ENCODE peak calls at places on chromosome 11, in four cellular contexts. Z, N, W and U are unnamed samples.
A peak's percentile ranks its signal among the peaks of the same experiment; 100 is the strongest.

GRCh38 chr11:10373340-10373739 is 68.5 kb downstream of the ADM start:
- DNase-seq in W (no peak), Z (no peak), N (no peak), U (peak; percentile 58)

GRCh38 chr11:80241766-80242165 is 800.9 kb upstream of the TENM4 start:
- DNase-seq in W (no peak), Z (no peak), N (no peak), U (peak; percentile 4)

GRCh38 chr11:12973529-12974181 is 35.5 kb upstream of the RASSF10 start:
- DNase-seq in N (peak; percentile 26), Z (no peak), W (no peak), U (peak; percentile 35)

GRCh38 chr11:132639986-132640385 is 892.3 kb downstream of the OPCML start:
- DNase-seq in N (no peak), Z (no peak), W (no peak), U (no peak)

GRCh38 chr11:27216268-27217149 is 146.5 kb downstream of the CCDC34 start:
- DNase-seq in W (no peak), N (no peak), Z (no peak), U (no peak)

GRCh38 chr11:121248496-121248895 is 44.1 kb upstream of the SC5D start:
- DNase-seq in N (no peak), W (no peak), Z (no peak), U (no peak)

GRCh38 chr11:97015327-97015726 is 625.5 kb downstream of the JRKL start:
- DNase-seq in Z (no peak), N (no peak), W (no peak), U (no peak)

GRCh38 chr11:34857463-34857862 is 58.7 kb downstream of the APIP start:
- DNase-seq in N (no peak), Z (no peak), W (no peak), U (no peak)

GRCh38 chr11:15258433-15259350 is 144.0 kb downstream of the INSC start:
- DNase-seq in Z (no peak), N (no peak), W (peak; percentile 55), U (peak; percentile 94)

GRCh38 chr11:76626921-76627391 is 43.6 kb downstream of the LRRC32 start:
- DNase-seq in W (no peak), N (no peak), Z (no peak), U (peak; percentile 52)

GRCh38 chr11:7196396-7197146 is 55.1 kb upstream of the SYT9 start:
- DNase-seq in W (no peak), N (no peak), Z (no peak), U (no peak)

GRCh38 chr11:1752907-1753425 is 2.6 kb upstream of the IFITM10 start:
- DNase-seq in N (no peak), Z (no peak), W (no peak), U (no peak)

GRCh38 chr11:48093795-48094642 is 113.7 kb downstream of the PTPRJ start:
- DNase-seq in W (no peak), N (no peak), Z (no peak), U (peak; percentile 64)

GRCh38 chr11:57798905-57799559 is 37.4 kb downstream of the CTNND1 start:
- DNase-seq in W (no peak), N (peak; percentile 35), Z (no peak), U (peak; percentile 86)